ENCODE peak calls at places on chromosomes 16 and 17, in seven cellular contexts. L is MM.1S, G is OCI-LY7, Y is fibroblast of pulmonary artery, C is pancreas, E is glutamatergic neuron, U is brain microvascular endothelial cell. S is an unnamed sample.

GRCh38 chr17:6569391-6570302 is 13.3 kb upstream of the PITPNM3 start:
- DNase-seq in L (no peak), G (no peak), Y (no peak), C (no peak), E (no peak), U (no peak), S (no peak)

GRCh38 chr17:43766413-43767052 is 7.9 kb upstream of the SOST start:
- DNase-seq in L (peak; percentile 14), G (peak; percentile 45), Y (peak; percentile 74), C (peak; percentile 35), E (peak; percentile 86), U (peak; percentile 27), S (peak; percentile 71)

GRCh38 chr16:2529961-2530628 is 1.1 kb downstream of the CEMP1 start:
- DNase-seq in L (no peak), G (no peak), Y (no peak), C (peak; percentile 19), E (no peak), U (no peak), S (no peak)

GRCh38 chr17:48181653-48182052 is 74.1 kb downstream of the SNX11 start:
- DNase-seq in L (no peak), G (no peak), Y (peak; percentile 36), C (no peak), E (no peak), U (peak; percentile 6), S (no peak)

GRCh38 chr17:72421128-72422092 is 300.6 kb downstream of the SOX9 start:
- DNase-seq in L (peak; percentile 81), G (peak; percentile 4), Y (peak; percentile 94), C (peak; percentile 86), E (no peak), U (peak; percentile 98), S (peak; percentile 79)

GRCh38 chr16:88686439-88687253 is at the start of gene SNAI3:
- DNase-seq in L (peak; percentile 78), G (peak; percentile 89), Y (peak; percentile 38), C (peak; percentile 87), E (peak; percentile 89), U (no peak), S (peak; percentile 87)

GRCh38 chr17:60652484-60653247 is 25.0 kb upstream of the BCAS3 start:
- DNase-seq in L (no peak), G (peak; percentile 47), Y (no peak), C (no peak), E (no peak), U (no peak), S (no peak)

GRCh38 chr17:33526753-33527152 is 233.7 kb upstream of the ASIC2 start:
- DNase-seq in L (no peak), G (no peak), Y (no peak), C (no peak), E (no peak), U (no peak), S (no peak)

GRCh38 chr17:50918071-50918932 is 52.1 kb upstream of the TOB1 start:
- DNase-seq in L (no peak), G (no peak), Y (no peak), C (no peak), E (no peak), U (no peak), S (no peak)

GRCh38 chr17:81845881-81846742 is 11.3 kb upstream of the PPP1R27 start:
- DNase-seq in L (no peak), G (no peak), Y (no peak), C (no peak), E (no peak), U (no peak), S (no peak)

GRCh38 chr17:5241861-5242671 is 7.4 kb upstream of the SCIMP start:
- DNase-seq in L (peak; percentile 80), G (peak; percentile 88), Y (no peak), C (no peak), E (no peak), U (no peak), S (peak; percentile 23)

DNA sequence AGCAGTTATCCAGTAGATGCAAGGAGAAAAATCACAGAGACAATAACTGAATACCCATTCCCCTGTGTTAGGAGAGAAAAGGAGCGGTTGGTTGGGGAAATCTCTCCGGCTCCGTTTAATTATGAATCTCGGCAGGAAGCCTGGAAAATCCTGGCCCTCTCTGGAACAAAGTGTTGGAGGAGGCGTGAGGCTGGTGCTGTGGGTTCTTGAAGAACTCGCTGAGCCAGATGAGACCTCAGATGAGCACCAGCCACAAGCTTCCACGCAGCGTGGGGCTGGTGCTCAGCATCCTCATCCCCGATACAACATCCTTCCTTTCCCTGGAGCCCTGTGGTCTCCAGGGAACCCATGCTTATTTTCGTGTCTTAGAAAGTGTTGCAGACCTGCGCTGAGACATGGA is 39.7 kb downstream of the CACNG4 start:
- DNase-seq in L (no peak), G (no peak), Y (no peak), C (no peak), E (no peak), U (no peak), S (no peak)
- TF ChIP-seq CTCF in L (no peak), G (no peak), Y (no peak), C (no peak), E (no peak), U (no peak), S (no peak)

GRCh38 chr17:16440814-16441629 is 25.7 kb downstream of the TRPV2 start:
- DNase-seq in L (no peak), G (no peak), Y (no peak), C (no peak), E (no peak), U (no peak), S (no peak)

GRCh38 chr17:16439867-16440351 is 24.5 kb downstream of the TRPV2 start:
- DNase-seq in L (peak; percentile 48), G (peak; percentile 51), Y (peak; percentile 49), C (peak; percentile 58), E (no peak), U (no peak), S (no peak)

GRCh38 chr17:16438557-16439302 is 23.4 kb downstream of the TRPV2 start:
- DNase-seq in L (peak; percentile 99), G (peak; percentile 100), Y (peak; percentile 100), C (peak; percentile 96), E (peak; percentile 95), U (peak; percentile 99), S (peak; percentile 97)

GRCh38 chr17:16438173-16438556 is 22.8 kb downstream of the TRPV2 start:
- DNase-seq in L (no peak), G (no peak), Y (no peak), C (no peak), E (no peak), U (no peak), S (no peak)

GRCh38 chr17:16439303-16439791 is 24.0 kb downstream of the TRPV2 start:
- DNase-seq in L (peak; percentile 45), G (peak; percentile 38), Y (peak; percentile 42), C (no peak), E (no peak), U (no peak), S (no peak)
- TF ChIP-seq CTCF in L (no peak), G (no peak), Y (no peak), C (no peak), E (no peak), U (no peak), S (no peak)

GRCh38 chr17:57085448-57086068 is 512 bp downstream of the AKAP1 start:
- DNase-seq in L (peak; percentile 53), G (peak; percentile 69), Y (peak; percentile 21), C (peak; percentile 63), E (peak; percentile 79), U (no peak), S (peak; percentile 63)
- TF ChIP-seq CTCF in L (peak; percentile 28), G (peak; percentile 50), Y (no peak), C (no peak), E (no peak), U (no peak), S (peak; percentile 24)

DNA sequence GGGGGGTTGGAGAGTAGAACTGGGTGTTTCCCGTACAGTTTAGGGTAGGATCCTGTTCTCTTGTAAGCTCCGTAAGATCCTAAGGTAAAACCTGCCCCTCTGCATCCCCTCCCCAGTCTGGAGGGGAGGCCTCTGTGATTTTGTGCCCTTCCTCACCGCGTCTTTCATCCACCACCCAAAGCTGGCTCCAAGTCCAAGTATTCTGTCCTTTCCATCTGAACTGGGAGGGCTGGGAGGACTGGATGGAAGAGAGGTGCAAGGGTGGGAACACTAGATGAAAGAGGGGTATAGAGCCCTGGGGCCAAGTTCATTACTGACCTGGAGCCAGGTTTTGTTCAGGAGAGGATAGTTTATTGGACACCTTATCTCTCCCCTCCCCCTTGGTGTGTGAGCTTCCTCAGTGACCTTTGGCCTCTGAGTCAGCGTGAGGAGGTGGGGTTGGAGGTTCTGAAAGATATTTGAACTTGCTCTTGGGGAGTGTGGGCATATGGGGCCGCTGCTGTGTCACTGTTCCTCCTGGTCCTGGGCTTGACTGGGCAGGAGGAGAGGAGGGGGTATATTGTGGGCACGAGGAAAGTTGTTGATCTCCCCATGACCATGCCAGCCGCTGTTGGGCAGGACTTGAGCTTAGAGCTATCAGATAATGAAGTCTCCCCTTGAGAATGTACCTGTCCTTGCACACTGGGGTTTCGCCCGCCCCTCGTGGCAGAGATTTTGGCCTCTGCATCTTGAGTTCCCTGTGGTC is 1.6 kb downstream of the LASP1 start:
- DNase-seq in L (peak; percentile 81), G (peak; percentile 73), Y (peak; percentile 71), C (peak; percentile 88), E (no peak), U (peak; percentile 69), S (peak; percentile 94)
- TF ChIP-seq CTCF in L (peak; percentile 44), G (peak; percentile 53), Y (no peak), C (no peak), E (no peak), U (peak; percentile 3), S (peak; percentile 14)

GRCh38 chr17:28426081-28426519 is 20.1 kb upstream of the SLC46A1 start:
- DNase-seq in L (no peak), G (no peak), Y (no peak), C (no peak), E (peak; percentile 49), U (no peak), S (no peak)
- TF ChIP-seq CTCF in L (peak; percentile 34), G (peak; percentile 49), Y (peak; percentile 44), C (no peak), E (peak; percentile 50), U (peak; percentile 67), S (peak; percentile 10)

GRCh38 chr16:82345318-82345717 is 175.3 kb upstream of the MPHOSPH6 start:
- DNase-seq in L (no peak), G (no peak), Y (no peak), C (no peak), E (no peak), U (no peak), S (no peak)

GRCh38 chr16:82341146-82341669 is 171.2 kb upstream of the MPHOSPH6 start:
- DNase-seq in L (no peak), G (no peak), Y (no peak), C (no peak), E (no peak), U (no peak), S (no peak)

GRCh38 chr16:82340531-82340930 is 170.5 kb upstream of the MPHOSPH6 start:
- DNase-seq in L (no peak), G (no peak), Y (no peak), C (no peak), E (no peak), U (no peak), S (no peak)

DNA sequence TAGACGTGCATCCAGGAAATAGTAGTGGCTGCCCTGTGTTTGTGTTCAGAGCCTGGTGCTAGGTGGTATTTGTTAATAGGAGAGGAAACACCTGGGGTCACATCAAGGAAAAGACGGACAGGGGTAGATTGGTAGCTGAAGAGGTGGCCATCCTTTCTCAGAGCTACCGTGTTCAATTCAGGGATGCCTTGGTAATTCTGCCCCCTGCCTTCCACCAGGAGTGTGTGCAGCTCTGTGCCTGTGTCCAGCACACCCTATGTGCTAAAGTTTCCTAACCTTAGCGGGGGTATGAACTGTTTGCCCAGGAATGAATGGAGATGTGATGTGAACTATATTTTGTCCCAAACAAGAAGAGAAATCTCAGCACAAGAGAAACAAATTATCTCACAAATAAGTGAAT is 174.1 kb upstream of the MPHOSPH6 start:
- DNase-seq in L (no peak), G (no peak), Y (no peak), C (no peak), E (no peak), U (no peak), S (no peak)
- TF ChIP-seq CTCF in L (no peak), G (peak; percentile 55), Y (peak; percentile 19), C (no peak), E (peak; percentile 35), U (peak; percentile 55), S (no peak)

S was measured in activated CD8-positive, alpha-beta T cell treated with anti-CD3 and anti-CD28 coated beads for 36 hours.